ENCODE peak calls at places on chromosomes 12 and 14, in four cellular contexts. L is HCT116, R is colonic mucosa, D is A549. A is an unnamed sample.

GRCh38 chr14:52876311-52876710 is 74.5 kb downstream of the FERMT2 start:
- DNase-seq in L (no peak), R (no peak), D (no peak), A (no peak)

GRCh38 chr12:22271036-22271435 is 63.5 kb downstream of the ST8SIA1 start:
- DNase-seq in L (no peak), R (no peak), D (peak), A (no peak)

GRCh38 chr12:52628111-52628507 is 9.8 kb upstream of the KRT73 start:
- DNase-seq in L (no peak), R (no peak), D (no peak), A (no peak)

GRCh38 chr14:64955297-64955696 is 12.8 kb upstream of the GPX2 start:
- DNase-seq in L (no peak), R (no peak), D (no peak), A (peak)

GRCh38 chr12:107329569-107330324 is 236.4 kb upstream of the CRY1 start:
- DNase-seq in L (no peak), R (no peak), D (no peak), A (no peak)

GRCh38 chr12:53596920-53597363 is 29.2 kb downstream of the ATF7 start:
- DNase-seq in L (no peak), R (no peak), D (no peak), A (no peak)

GRCh38 chr12:103181366-103182152 is 224.1 kb downstream of the ASCL1 start:
- DNase-seq in L (no peak), R (no peak), D (no peak), A (no peak)

GRCh38 chr14:81402123-81402495 is 2.0 kb upstream of the STON2 start:
- DNase-seq in L (no peak), R (no peak), D (no peak), A (no peak)

GRCh38 chr14:47660158-47660557 is 15.2 kb downstream of the MDGA2 start:
- DNase-seq in L (no peak), R (no peak), D (no peak), A (no peak)

GRCh38 chr12:116864371-116865160 is 16.7 kb downstream of the HRK start:
- DNase-seq in L (no peak), R (no peak), D (peak), A (peak)

GRCh38 chr12:10364839-10365681 is 24.8 kb downstream of the KLRK1 start:
- DNase-seq in L (peak), R (peak), D (peak), A (peak)

GRCh38 chr12:95960241-95960640 is 17.1 kb downstream of the AMDHD1 start:
- DNase-seq in L (no peak), R (no peak), D (no peak), A (no peak)

GRCh38 chr12:66247741-66248140 is 54.6 kb upstream of the HELB start:
- DNase-seq in L (no peak), R (no peak), D (no peak), A (no peak)

GRCh38 chr14:68865542-68865941 is 72.7 kb upstream of the ZFP36L1 start:
- DNase-seq in L (no peak), R (no peak), D (no peak), A (no peak)

GRCh38 chr14:29663281-29663801 is 264.3 kb downstream of the PRKD1 start:
- DNase-seq in L (no peak), R (no peak), D (no peak), A (no peak)

GRCh38 chr12:58302487-58303011 is 361.2 kb downstream of the ATP23 start:
- DNase-seq in L (no peak), R (peak), D (peak), A (no peak)

GRCh38 chr12:106144847-106145246 is 6.1 kb upstream of the NUAK1 start:
- DNase-seq in L (no peak), R (no peak), D (no peak), A (no peak)

GRCh38 chr14:104841730-104842129 is 23.3 kb upstream of the CEP170B start:
- DNase-seq in L (no peak), R (no peak), D (no peak), A (no peak)

GRCh38 chr12:127582074-127582473 is 684.9 kb upstream of the TMEM132C start:
- DNase-seq in L (no peak), R (no peak), D (no peak), A (no peak)

GRCh38 chr12:49807991-49808580 is 20.1 kb downstream of the NCKAP5L start:
- DNase-seq in L (no peak), R (no peak), D (no peak), A (no peak)

GRCh38 chr12:4274396-4274959 is 916 bp downstream of the CCND2 start:
- DNase-seq in L (no peak), R (peak), D (no peak), A (no peak)

GRCh38 chr14:34436118-34436905 is 25.7 kb downstream of the SPTSSA start:
- DNase-seq in L (no peak), R (no peak), D (no peak), A (no peak)

GRCh38 chr12:93060071-93060665 is 131.1 kb upstream of the EEA1 start:
- DNase-seq in L (no peak), R (no peak), D (no peak), A (no peak)

GRCh38 chr14:79016828-79017505 is 846.8 kb downstream of the NRXN3 start:
- DNase-seq in L (no peak), R (no peak), D (peak), A (no peak)

GRCh38 chr14:64061115-64061514 is 208.3 kb downstream of the SYNE2 start:
- DNase-seq in L (no peak), R (no peak), D (no peak), A (no peak)

GRCh38 chr14:69342928-69343525 is 55.1 kb downstream of the ERH start:
- DNase-seq in L (no peak), R (peak), D (no peak), A (no peak)

GRCh38 chr12:92244036-92244435 is 98.4 kb upstream of the BTG1 start:
- DNase-seq in L (no peak), R (peak), D (no peak), A (no peak)

GRCh38 chr12:48969847-48970701 is 1.5 kb downstream of the WNT10B start:
- DNase-seq in L (no peak), R (no peak), D (no peak), A (no peak)

GRCh38 chr14:21023817-21024667 is 819 bp downstream of the NDRG2 start:
- DNase-seq in L (no peak), R (peak), D (no peak), A (no peak)

GRCh38 chr14:92973265-92973797 is 50.4 kb downstream of the CHGA start:
- DNase-seq in L (no peak), R (peak), D (peak), A (peak)

GRCh38 chr12:65524666-65525065 is 246.2 kb downstream of the MSRB3 start:
- DNase-seq in L (no peak), R (no peak), D (no peak), A (no peak)

GRCh38 chr12:2286461-2287131 is 233.8 kb downstream of the CACNA1C start:
- DNase-seq in L (no peak), R (no peak), D (no peak), A (peak)

GRCh38 chr14:95421741-95422140 is 94.7 kb downstream of the SYNE3 start:
- DNase-seq in L (no peak), R (no peak), D (no peak), A (no peak)

GRCh38 chr14:26138764-26139445 is 458.9 kb downstream of the NOVA1 start:
- DNase-seq in L (no peak), R (no peak), D (peak), A (no peak)

GRCh38 chr14:63510538-63510937 is 32.6 kb downstream of the PPP2R5E start:
- DNase-seq in L (no peak), R (no peak), D (no peak), A (no peak)

GRCh38 chr12:95164656-95165055 is 52.6 kb downstream of the FGD6 start:
- DNase-seq in L (no peak), R (no peak), D (no peak), A (no peak)

GRCh38 chr12:123250471-123251383 is 17.5 kb downstream of the MTRFR start:
- DNase-seq in L (peak), R (peak), D (peak), A (no peak)

GRCh38 chr12:57498571-57498970 is 10.7 kb downstream of the MARS1 start:
- DNase-seq in L (no peak), R (no peak), D (no peak), A (no peak)

GRCh38 chr12:10220398-10221077 is 7.9 kb downstream of the GABARAPL1 start:
- DNase-seq in L (no peak), R (peak), D (no peak), A (peak)

GRCh38 chr12:50283230-50283923 is at the start of gene LIMA1:
- DNase-seq in L (peak), R (peak), D (peak), A (peak)

GRCh38 chr12:61652265-61652664 is 607.9 kb upstream of the USP15 start:
- DNase-seq in L (no peak), R (no peak), D (no peak), A (no peak)

DNA sequence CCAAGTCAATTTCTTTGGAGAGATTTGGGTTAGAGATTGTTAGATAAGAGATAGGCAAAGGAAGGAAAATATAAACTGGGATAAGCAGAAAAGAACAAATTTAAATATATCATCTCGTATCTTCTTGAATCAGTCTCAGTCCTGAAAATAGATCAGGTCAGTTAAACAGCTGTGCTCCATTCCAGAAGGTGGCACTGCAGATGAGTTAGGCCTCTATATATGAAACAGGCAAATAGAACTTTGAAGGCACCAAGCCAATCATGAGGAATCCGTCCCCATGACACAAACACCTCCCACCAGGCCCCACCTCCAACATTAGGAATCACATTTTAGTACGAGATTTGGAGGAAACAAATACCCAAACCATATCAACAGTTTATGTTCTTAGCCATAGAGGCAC is 605.5 kb upstream of the USP15 start:
- DNase-seq in L (peak), R (no peak), D (peak), A (no peak)
- TF ChIP-seq CTCF in L (peak), R (no peak), D (no peak), A (no peak)

GRCh38 chr12:55703976-55704761 is 3.5 kb downstream of the ITGA7 start:
- DNase-seq in L (no peak), R (no peak), D (peak), A (peak)

GRCh38 chr12:55707841-55708694 is at the start of gene ITGA7:
- DNase-seq in L (no peak), R (peak), D (no peak), A (peak)

GRCh38 chr12:55704824-55705780 is 2.6 kb downstream of the ITGA7 start:
- DNase-seq in L (no peak), R (no peak), D (no peak), A (no peak)

GRCh38 chr12:55706840-55707671 is 648 bp downstream of the ITGA7 start:
- DNase-seq in L (no peak), R (no peak), D (no peak), A (peak)

GRCh38 chr12:55705802-55706402 is 1.8 kb downstream of the ITGA7 start:
- DNase-seq in L (no peak), R (peak), D (peak), A (no peak)
- H3K27ac ChIP-seq in L (no peak), R (no peak), D (no peak), A (peak)

GRCh38 chr12:55729592-55730446 is 1.0 kb upstream of the CD63 start:
- DNase-seq in L (peak), R (peak), D (peak), A (peak)
- TF ChIP-seq CTCF in L (no peak), R (no peak), D (peak), A (no peak)

GRCh38 chr12:13178568-13179158 is 17.9 kb upstream of the EMP1 start:
- DNase-seq in L (no peak), R (no peak), D (no peak), A (no peak)

GRCh38 chr12:13177896-13178295 is 18.6 kb upstream of the EMP1 start:
- DNase-seq in L (no peak), R (no peak), D (no peak), A (no peak)

GRCh38 chr12:13177373-13177772 is 19.2 kb upstream of the EMP1 start:
- DNase-seq in L (no peak), R (peak), D (no peak), A (no peak)

GRCh38 chr12:13181375-13182070 is 15.0 kb upstream of the EMP1 start:
- DNase-seq in L (no peak), R (peak), D (no peak), A (no peak)

GRCh38 chr12:13179159-13180074 is 17.1 kb upstream of the EMP1 start:
- DNase-seq in L (no peak), R (peak), D (peak), A (peak)
- H3K27ac ChIP-seq in L (peak), R (no peak), D (peak), A (peak)